ENCODE peak calls at places on chromosomes 3 and 15, in nine cellular contexts. One of them, this sample, is unnamed.

GRCh38 chr3:179321585-179322322 is 1.1 kb upstream of the ZNF639 start:
- DNase-seq in GM23338: peak
- DNase-seq in kidney epithelial cell: no peak
- DNase-seq in NCI-H1105: peak
- DNase-seq in kidney tubule cell: peak
- DNase-seq in SIG-M5: no peak
- DNase-seq in adrenal gland: peak
- DNase-seq in uterus: peak
- DNase-seq in stimulated activated CD8-positive, alpha-beta memory T cell treated with anti-CD3 and anti-CD28 coated beads, Interleukin-15, amount 100 ng/mL, for 1 hour: no peak
- DNase-seq in this sample: no peak

GRCh38 chr15:63049747-63050439 is 7.3 kb downstream of the TPM1 start:
- DNase-seq in SIG-M5: no peak
- DNase-seq in kidney epithelial cell: no peak
- DNase-seq in uterus: no peak
- DNase-seq in adrenal gland: no peak
- DNase-seq in NCI-H1105: no peak
- DNase-seq in GM23338: no peak
- DNase-seq in kidney tubule cell: peak
- DNase-seq in stimulated activated CD8-positive, alpha-beta memory T cell treated with anti-CD3 and anti-CD28 coated beads, Interleukin-15, amount 100 ng/mL, for 1 hour: no peak
- DNase-seq in this sample: no peak

GRCh38 chr3:184344579-184345350 is 7.4 kb downstream of the FAM131A start:
- DNase-seq in stimulated activated CD8-positive, alpha-beta memory T cell treated with anti-CD3 and anti-CD28 coated beads, Interleukin-15, amount 100 ng/mL, for 1 hour: no peak
- DNase-seq in SIG-M5: no peak
- DNase-seq in kidney epithelial cell: no peak
- DNase-seq in NCI-H1105: no peak
- DNase-seq in adrenal gland: no peak
- DNase-seq in uterus: no peak
- DNase-seq in GM23338: no peak
- DNase-seq in kidney tubule cell: no peak
- DNase-seq in this sample: no peak

GRCh38 chr3:179450321-179450720 is 949 bp downstream of the GNB4 start:
- DNase-seq in stimulated activated CD8-positive, alpha-beta memory T cell treated with anti-CD3 and anti-CD28 coated beads, Interleukin-15, amount 100 ng/mL, for 1 hour: no peak
- DNase-seq in uterus: no peak
- DNase-seq in GM23338: no peak
- DNase-seq in SIG-M5: no peak
- DNase-seq in kidney epithelial cell: no peak
- DNase-seq in kidney tubule cell: no peak
- DNase-seq in NCI-H1105: no peak
- DNase-seq in adrenal gland: no peak
- DNase-seq in this sample: no peak

GRCh38 chr15:82922737-82923136 is 29.8 kb downstream of the HOMER2 start:
- DNase-seq in NCI-H1105: no peak
- DNase-seq in stimulated activated CD8-positive, alpha-beta memory T cell treated with anti-CD3 and anti-CD28 coated beads, Interleukin-15, amount 100 ng/mL, for 1 hour: no peak
- DNase-seq in SIG-M5: no peak
- DNase-seq in GM23338: no peak
- DNase-seq in adrenal gland: no peak
- DNase-seq in kidney tubule cell: no peak
- DNase-seq in uterus: no peak
- DNase-seq in kidney epithelial cell: no peak
- DNase-seq in this sample: no peak

GRCh38 chr3:16937421-16937820 is 52.7 kb downstream of the PLCL2 start:
- DNase-seq in stimulated activated CD8-positive, alpha-beta memory T cell treated with anti-CD3 and anti-CD28 coated beads, Interleukin-15, amount 100 ng/mL, for 1 hour: no peak
- DNase-seq in uterus: no peak
- DNase-seq in SIG-M5: no peak
- DNase-seq in kidney tubule cell: peak
- DNase-seq in GM23338: no peak
- DNase-seq in NCI-H1105: no peak
- DNase-seq in adrenal gland: no peak
- DNase-seq in kidney epithelial cell: no peak
- DNase-seq in this sample: no peak

GRCh38 chr3:40753956-40754355 is 229.2 kb downstream of the ZNF621 start:
- DNase-seq in kidney epithelial cell: no peak
- DNase-seq in adrenal gland: no peak
- DNase-seq in kidney tubule cell: no peak
- DNase-seq in stimulated activated CD8-positive, alpha-beta memory T cell treated with anti-CD3 and anti-CD28 coated beads, Interleukin-15, amount 100 ng/mL, for 1 hour: no peak
- DNase-seq in uterus: no peak
- DNase-seq in SIG-M5: no peak
- DNase-seq in NCI-H1105: no peak
- DNase-seq in GM23338: no peak
- DNase-seq in this sample: no peak

GRCh38 chr15:59879506-59879905 is 124.6 kb upstream of the FOXB1 start:
- DNase-seq in NCI-H1105: no peak
- DNase-seq in stimulated activated CD8-positive, alpha-beta memory T cell treated with anti-CD3 and anti-CD28 coated beads, Interleukin-15, amount 100 ng/mL, for 1 hour: no peak
- DNase-seq in GM23338: no peak
- DNase-seq in adrenal gland: no peak
- DNase-seq in kidney epithelial cell: peak
- DNase-seq in SIG-M5: no peak
- DNase-seq in kidney tubule cell: peak
- DNase-seq in uterus: no peak
- DNase-seq in this sample: no peak

GRCh38 chr3:173893066-173893465 is 495.5 kb downstream of the NLGN1 start:
- DNase-seq in adrenal gland: no peak
- DNase-seq in stimulated activated CD8-positive, alpha-beta memory T cell treated with anti-CD3 and anti-CD28 coated beads, Interleukin-15, amount 100 ng/mL, for 1 hour: no peak
- DNase-seq in SIG-M5: no peak
- DNase-seq in kidney epithelial cell: peak
- DNase-seq in NCI-H1105: peak
- DNase-seq in uterus: no peak
- DNase-seq in kidney tubule cell: peak
- DNase-seq in GM23338: no peak
- DNase-seq in this sample: no peak

GRCh38 chr3:162984752-162985151 is 1488.1 kb downstream of the OTOL1 start:
- DNase-seq in kidney epithelial cell: no peak
- DNase-seq in uterus: no peak
- DNase-seq in GM23338: no peak
- DNase-seq in kidney tubule cell: no peak
- DNase-seq in adrenal gland: no peak
- DNase-seq in stimulated activated CD8-positive, alpha-beta memory T cell treated with anti-CD3 and anti-CD28 coated beads, Interleukin-15, amount 100 ng/mL, for 1 hour: no peak
- DNase-seq in SIG-M5: no peak
- DNase-seq in NCI-H1105: no peak
- DNase-seq in this sample: no peak

GRCh38 chr3:192449036-192449435 is 278.3 kb downstream of the FGF12 start:
- DNase-seq in adrenal gland: no peak
- DNase-seq in stimulated activated CD8-positive, alpha-beta memory T cell treated with anti-CD3 and anti-CD28 coated beads, Interleukin-15, amount 100 ng/mL, for 1 hour: no peak
- DNase-seq in SIG-M5: no peak
- DNase-seq in NCI-H1105: peak
- DNase-seq in kidney epithelial cell: no peak
- DNase-seq in GM23338: peak
- DNase-seq in uterus: no peak
- DNase-seq in kidney tubule cell: no peak
- DNase-seq in this sample: no peak

GRCh38 chr3:108235290-108235689 is 13.1 kb upstream of the IFT57 start:
- DNase-seq in NCI-H1105: no peak
- DNase-seq in adrenal gland: no peak
- DNase-seq in uterus: no peak
- DNase-seq in SIG-M5: no peak
- DNase-seq in GM23338: no peak
- DNase-seq in stimulated activated CD8-positive, alpha-beta memory T cell treated with anti-CD3 and anti-CD28 coated beads, Interleukin-15, amount 100 ng/mL, for 1 hour: no peak
- DNase-seq in kidney epithelial cell: no peak
- DNase-seq in kidney tubule cell: no peak
- DNase-seq in this sample: no peak

GRCh38 chr15:29784413-29784812 is 37.9 kb downstream of the TJP1 start:
- DNase-seq in adrenal gland: peak
- DNase-seq in kidney epithelial cell: no peak
- DNase-seq in kidney tubule cell: no peak
- DNase-seq in uterus: no peak
- DNase-seq in GM23338: no peak
- DNase-seq in NCI-H1105: no peak
- DNase-seq in stimulated activated CD8-positive, alpha-beta memory T cell treated with anti-CD3 and anti-CD28 coated beads, Interleukin-15, amount 100 ng/mL, for 1 hour: no peak
- DNase-seq in SIG-M5: no peak
- DNase-seq in this sample: no peak

GRCh38 chr15:52379395-52380111 is 83.9 kb upstream of the MYO5C start:
- DNase-seq in uterus: no peak
- DNase-seq in stimulated activated CD8-positive, alpha-beta memory T cell treated with anti-CD3 and anti-CD28 coated beads, Interleukin-15, amount 100 ng/mL, for 1 hour: no peak
- DNase-seq in kidney tubule cell: no peak
- DNase-seq in kidney epithelial cell: no peak
- DNase-seq in GM23338: no peak
- DNase-seq in NCI-H1105: no peak
- DNase-seq in adrenal gland: no peak
- DNase-seq in SIG-M5: no peak
- DNase-seq in this sample: no peak

GRCh38 chr3:112293368-112294321 is at the start of gene SLC9C1:
- DNase-seq in NCI-H1105: peak
- DNase-seq in stimulated activated CD8-positive, alpha-beta memory T cell treated with anti-CD3 and anti-CD28 coated beads, Interleukin-15, amount 100 ng/mL, for 1 hour: no peak
- DNase-seq in adrenal gland: no peak
- DNase-seq in SIG-M5: peak
- DNase-seq in uterus: peak
- DNase-seq in GM23338: peak
- DNase-seq in kidney tubule cell: peak
- DNase-seq in kidney epithelial cell: peak
- DNase-seq in this sample: no peak

GRCh38 chr3:128486692-128487537 is 6.1 kb downstream of the GATA2 start:
- DNase-seq in GM23338: peak
- DNase-seq in kidney tubule cell: peak
- DNase-seq in SIG-M5: no peak
- DNase-seq in adrenal gland: no peak
- DNase-seq in kidney epithelial cell: no peak
- DNase-seq in NCI-H1105: peak
- DNase-seq in stimulated activated CD8-positive, alpha-beta memory T cell treated with anti-CD3 and anti-CD28 coated beads, Interleukin-15, amount 100 ng/mL, for 1 hour: no peak
- DNase-seq in uterus: peak
- DNase-seq in this sample: no peak

GRCh38 chr15:50134524-50135024 is 15.5 kb upstream of the ATP8B4 start:
- DNase-seq in uterus: no peak
- DNase-seq in GM23338: no peak
- DNase-seq in NCI-H1105: no peak
- DNase-seq in kidney epithelial cell: peak
- DNase-seq in SIG-M5: peak
- DNase-seq in kidney tubule cell: no peak
- DNase-seq in adrenal gland: no peak
- DNase-seq in stimulated activated CD8-positive, alpha-beta memory T cell treated with anti-CD3 and anti-CD28 coated beads, Interleukin-15, amount 100 ng/mL, for 1 hour: no peak
- DNase-seq in this sample: no peak

GRCh38 chr3:70840106-70840870 is 527.9 kb upstream of the MDFIC2 start:
- DNase-seq in uterus: no peak
- DNase-seq in kidney epithelial cell: peak
- DNase-seq in GM23338: peak
- DNase-seq in kidney tubule cell: peak
- DNase-seq in SIG-M5: no peak
- DNase-seq in NCI-H1105: no peak
- DNase-seq in adrenal gland: no peak
- DNase-seq in stimulated activated CD8-positive, alpha-beta memory T cell treated with anti-CD3 and anti-CD28 coated beads, Interleukin-15, amount 100 ng/mL, for 1 hour: no peak
- DNase-seq in this sample: no peak

GRCh38 chr3:27669505-27670085 is 52.5 kb downstream of the EOMES start:
- DNase-seq in kidney tubule cell: peak
- DNase-seq in adrenal gland: no peak
- DNase-seq in stimulated activated CD8-positive, alpha-beta memory T cell treated with anti-CD3 and anti-CD28 coated beads, Interleukin-15, amount 100 ng/mL, for 1 hour: no peak
- DNase-seq in GM23338: no peak
- DNase-seq in NCI-H1105: no peak
- DNase-seq in kidney epithelial cell: no peak
- DNase-seq in SIG-M5: no peak
- DNase-seq in uterus: no peak
- DNase-seq in this sample: no peak

GRCh38 chr3:164730810-164731209 is 347.5 kb downstream of the SI start:
- DNase-seq in kidney epithelial cell: no peak
- DNase-seq in SIG-M5: no peak
- DNase-seq in kidney tubule cell: no peak
- DNase-seq in uterus: no peak
- DNase-seq in NCI-H1105: no peak
- DNase-seq in stimulated activated CD8-positive, alpha-beta memory T cell treated with anti-CD3 and anti-CD28 coated beads, Interleukin-15, amount 100 ng/mL, for 1 hour: no peak
- DNase-seq in GM23338: peak
- DNase-seq in adrenal gland: no peak
- DNase-seq in this sample: no peak

GRCh38 chr3:20573175-20573574 is 387.2 kb upstream of the SGO1 start:
- DNase-seq in kidney tubule cell: no peak
- DNase-seq in adrenal gland: no peak
- DNase-seq in uterus: no peak
- DNase-seq in kidney epithelial cell: no peak
- DNase-seq in NCI-H1105: no peak
- DNase-seq in stimulated activated CD8-positive, alpha-beta memory T cell treated with anti-CD3 and anti-CD28 coated beads, Interleukin-15, amount 100 ng/mL, for 1 hour: no peak
- DNase-seq in SIG-M5: no peak
- DNase-seq in GM23338: no peak
- DNase-seq in this sample: no peak

GRCh38 chr3:188680189-188680588 is 491.6 kb upstream of the TPRG1 start:
- DNase-seq in adrenal gland: no peak
- DNase-seq in SIG-M5: no peak
- DNase-seq in NCI-H1105: no peak
- DNase-seq in GM23338: no peak
- DNase-seq in kidney tubule cell: no peak
- DNase-seq in uterus: no peak
- DNase-seq in kidney epithelial cell: no peak
- DNase-seq in stimulated activated CD8-positive, alpha-beta memory T cell treated with anti-CD3 and anti-CD28 coated beads, Interleukin-15, amount 100 ng/mL, for 1 hour: no peak
- DNase-seq in this sample: no peak

GRCh38 chr3:178585439-178585838 is 49.2 kb downstream of the KCNMB2 start:
- DNase-seq in NCI-H1105: no peak
- DNase-seq in uterus: no peak
- DNase-seq in adrenal gland: no peak
- DNase-seq in GM23338: no peak
- DNase-seq in SIG-M5: no peak
- DNase-seq in kidney tubule cell: no peak
- DNase-seq in kidney epithelial cell: no peak
- DNase-seq in stimulated activated CD8-positive, alpha-beta memory T cell treated with anti-CD3 and anti-CD28 coated beads, Interleukin-15, amount 100 ng/mL, for 1 hour: no peak
- DNase-seq in this sample: no peak

GRCh38 chr15:93152264-93152884 is 63.4 kb upstream of the RGMA start:
- DNase-seq in kidney epithelial cell: no peak
- DNase-seq in GM23338: no peak
- DNase-seq in uterus: no peak
- DNase-seq in kidney tubule cell: no peak
- DNase-seq in adrenal gland: no peak
- DNase-seq in SIG-M5: no peak
- DNase-seq in stimulated activated CD8-positive, alpha-beta memory T cell treated with anti-CD3 and anti-CD28 coated beads, Interleukin-15, amount 100 ng/mL, for 1 hour: no peak
- DNase-seq in NCI-H1105: no peak
- DNase-seq in this sample: no peak

GRCh38 chr3:80550154-80550553 is 782.4 kb upstream of the ROBO1 start:
- DNase-seq in kidney tubule cell: no peak
- DNase-seq in adrenal gland: no peak
- DNase-seq in kidney epithelial cell: no peak
- DNase-seq in NCI-H1105: peak
- DNase-seq in uterus: no peak
- DNase-seq in GM23338: no peak
- DNase-seq in stimulated activated CD8-positive, alpha-beta memory T cell treated with anti-CD3 and anti-CD28 coated beads, Interleukin-15, amount 100 ng/mL, for 1 hour: no peak
- DNase-seq in SIG-M5: no peak
- DNase-seq in this sample: no peak

GRCh38 chr3:166788936-166789335 is 591.2 kb downstream of the ZBBX start:
- DNase-seq in kidney epithelial cell: no peak
- DNase-seq in GM23338: no peak
- DNase-seq in stimulated activated CD8-positive, alpha-beta memory T cell treated with anti-CD3 and anti-CD28 coated beads, Interleukin-15, amount 100 ng/mL, for 1 hour: no peak
- DNase-seq in SIG-M5: no peak
- DNase-seq in uterus: no peak
- DNase-seq in adrenal gland: no peak
- DNase-seq in NCI-H1105: no peak
- DNase-seq in kidney tubule cell: no peak
- DNase-seq in this sample: no peak